ENCODE peak calls at places on chromosomes 16 and 17, in eight cellular contexts. A, M, G, N, O, Q, F and W are unnamed samples.

GRCh38 chr17:80544655-80545498 is at the start of gene RPTOR:
- DNase-seq in A (peak; percentile 85), M (peak; percentile 77), G (peak; percentile 71), N (peak; percentile 85), O (peak; percentile 90), Q (peak; percentile 91), F (peak; percentile 92), W (peak; percentile 93)

GRCh38 chr17:79923974-79924638 is 84.9 kb upstream of the CBX4 start:
- DNase-seq in A (peak; percentile 12), M (no peak), G (peak; percentile 26), N (peak; percentile 53), O (no peak), Q (no peak), F (no peak), W (peak; percentile 37)

GRCh38 chr16:29315916-29316517 is 90.5 kb downstream of the NPIPB11 start:
- DNase-seq in A (no peak), M (no peak), G (no peak), N (peak; percentile 17), O (no peak), Q (no peak), F (no peak), W (no peak)

GRCh38 chr16:3513892-3514600 is 13.2 kb downstream of the CLUAP1 start:
- DNase-seq in A (no peak), M (no peak), G (no peak), N (no peak), O (no peak), Q (no peak), F (no peak), W (no peak)

GRCh38 chr17:82899941-82900340 is 60.1 kb upstream of the ZNF750 start:
- DNase-seq in A (no peak), M (no peak), G (no peak), N (no peak), O (no peak), Q (no peak), F (no peak), W (no peak)

GRCh38 chr17:27548369-27548768 is 82.6 kb upstream of the LGALS9 start:
- DNase-seq in A (no peak), M (no peak), G (no peak), N (no peak), O (no peak), Q (no peak), F (no peak), W (no peak)

GRCh38 chr17:16072031-16072430 is 72.4 kb downstream of the TTC19 start:
- DNase-seq in A (no peak), M (no peak), G (no peak), N (no peak), O (no peak), Q (no peak), F (no peak), W (no peak)

GRCh38 chr16:525123-525519 is 2.4 kb upstream of the CAPN15 start:
- DNase-seq in A (no peak), M (no peak), G (no peak), N (no peak), O (no peak), Q (no peak), F (peak; percentile 26), W (no peak)

GRCh38 chr16:78842950-78843349 is 743.5 kb downstream of the WWOX start:
- DNase-seq in A (no peak), M (no peak), G (no peak), N (no peak), O (no peak), Q (no peak), F (no peak), W (no peak)

GRCh38 chr16:27439273-27440018 is 37.5 kb downstream of the IL21R start:
- DNase-seq in A (no peak), M (no peak), G (no peak), N (no peak), O (no peak), Q (no peak), F (no peak), W (no peak)

GRCh38 chr16:27374794-27375499 is 27.0 kb upstream of the IL21R start:
- DNase-seq in A (no peak), M (peak; percentile 35), G (no peak), N (peak; percentile 30), O (peak; percentile 73), Q (peak; percentile 55), F (peak; percentile 52), W (peak; percentile 70)

GRCh38 chr17:79622201-79622601 is 11.3 kb upstream of the RBFOX3 start:
- DNase-seq in A (no peak), M (no peak), G (no peak), N (no peak), O (no peak), Q (peak; percentile 2), F (no peak), W (no peak)

GRCh38 chr16:82641336-82641984 is 14.7 kb downstream of the CDH13 start:
- DNase-seq in A (no peak), M (no peak), G (no peak), N (no peak), O (no peak), Q (no peak), F (no peak), W (no peak)

GRCh38 chr17:12739500-12739899 is 49.8 kb upstream of the ARHGAP44 start:
- DNase-seq in A (no peak), M (no peak), G (no peak), N (no peak), O (no peak), Q (no peak), F (no peak), W (no peak)

GRCh38 chr16:11632455-11632921 is 35.8 kb upstream of the SNN start:
- DNase-seq in A (no peak), M (peak; percentile 67), G (no peak), N (no peak), O (no peak), Q (peak; percentile 62), F (peak; percentile 60), W (peak; percentile 93)

GRCh38 chr16:9906218-9906617 is 276.0 kb downstream of the GRIN2A start:
- DNase-seq in A (no peak), M (no peak), G (no peak), N (no peak), O (no peak), Q (no peak), F (no peak), W (no peak)

GRCh38 chr17:21275047-21275578 is 9.4 kb upstream of the MAP2K3 start:
- DNase-seq in A (no peak), M (no peak), G (no peak), N (no peak), O (no peak), Q (no peak), F (no peak), W (peak; percentile 31)

GRCh38 chr17:77846531-77847085 is 111.9 kb upstream of the TNRC6C start:
- DNase-seq in A (no peak), M (no peak), G (no peak), N (no peak), O (no peak), Q (no peak), F (peak; percentile 26), W (no peak)

GRCh38 chr16:88352261-88353200 is 30.2 kb upstream of the ZNF469 start:
- DNase-seq in A (no peak), M (peak; percentile 77), G (no peak), N (no peak), O (no peak), Q (no peak), F (peak; percentile 23), W (no peak)

GRCh38 chr17:38621538-38621937 is 15.8 kb upstream of the SRCIN1 start:
- DNase-seq in A (no peak), M (no peak), G (no peak), N (no peak), O (no peak), Q (no peak), F (no peak), W (no peak)

GRCh38 chr17:39339272-39339671 is 62.2 kb downstream of the FBXL20 start:
- DNase-seq in A (no peak), M (no peak), G (no peak), N (no peak), O (no peak), Q (no peak), F (no peak), W (no peak)

GRCh38 chr16:15726715-15727114 is 76.7 kb downstream of the NDE1 start:
- DNase-seq in A (no peak), M (no peak), G (no peak), N (no peak), O (no peak), Q (no peak), F (no peak), W (no peak)